ENCODE peak calls at places on chromosomes 3 and 15, in six cellular contexts. One of them, this sample, is unnamed.

GRCh38 chr3:59327324-59327939 is 277.6 kb upstream of the CFAP20DC start:
- DNase-seq in H9: no peak
- DNase-seq in AG04450: no peak
- DNase-seq in breast epithelium: no peak
- DNase-seq in GM23248: peak
- DNase-seq in thyroid gland: peak
- DNase-seq in this sample: peak

GRCh38 chr15:79593119-79593869 is 161.2 kb downstream of the MINAR1 start:
- DNase-seq in H9: peak
- DNase-seq in GM23248: peak
- DNase-seq in breast epithelium: no peak
- DNase-seq in AG04450: no peak
- DNase-seq in thyroid gland: no peak
- DNase-seq in this sample: no peak

GRCh38 chr15:45762726-45763125 is 127.9 kb downstream of the SQOR start:
- DNase-seq in AG04450: no peak
- DNase-seq in breast epithelium: no peak
- DNase-seq in thyroid gland: no peak
- DNase-seq in GM23248: no peak
- DNase-seq in H9: no peak
- DNase-seq in this sample: no peak

GRCh38 chr15:84046064-84046637 is 189.4 kb upstream of the GOLGA6L4 start:
- DNase-seq in breast epithelium: no peak
- DNase-seq in AG04450: no peak
- DNase-seq in thyroid gland: no peak
- DNase-seq in GM23248: no peak
- DNase-seq in H9: no peak
- DNase-seq in this sample: no peak

GRCh38 chr15:78418239-78418638 is 19.8 kb upstream of the IREB2 start:
- DNase-seq in GM23248: no peak
- DNase-seq in thyroid gland: no peak
- DNase-seq in breast epithelium: no peak
- DNase-seq in AG04450: no peak
- DNase-seq in H9: no peak
- DNase-seq in this sample: peak

GRCh38 chr3:76500746-76501275 is 539.1 kb upstream of the ROBO2 start:
- DNase-seq in AG04450: no peak
- DNase-seq in GM23248: peak
- DNase-seq in H9: no peak
- DNase-seq in breast epithelium: no peak
- DNase-seq in thyroid gland: no peak
- DNase-seq in this sample: peak

GRCh38 chr3:147418352-147418751 is 9.2 kb downstream of the ZIC1 start:
- DNase-seq in AG04450: no peak
- DNase-seq in thyroid gland: no peak
- DNase-seq in breast epithelium: no peak
- DNase-seq in H9: no peak
- DNase-seq in GM23248: no peak
- DNase-seq in this sample: no peak

GRCh38 chr15:41892621-41893421 is 1.0 kb downstream of the SPTBN5 start:
- DNase-seq in breast epithelium: peak
- DNase-seq in AG04450: no peak
- DNase-seq in H9: no peak
- DNase-seq in thyroid gland: peak
- DNase-seq in GM23248: no peak
- DNase-seq in this sample: no peak

GRCh38 chr3:77967621-77968020 is 927.7 kb downstream of the ROBO2 start:
- DNase-seq in AG04450: no peak
- DNase-seq in breast epithelium: no peak
- DNase-seq in thyroid gland: no peak
- DNase-seq in H9: no peak
- DNase-seq in GM23248: no peak
- DNase-seq in this sample: no peak

GRCh38 chr15:43777293-43777819 is 590 bp upstream of the ELL3 start:
- DNase-seq in breast epithelium: peak
- DNase-seq in GM23248: peak
- DNase-seq in thyroid gland: peak
- DNase-seq in AG04450: no peak
- DNase-seq in H9: peak
- DNase-seq in this sample: peak
- H3K27ac ChIP-seq in breast epithelium: peak
- H3K27ac ChIP-seq in GM23248: peak
- H3K27ac ChIP-seq in thyroid gland: peak
- H3K27ac ChIP-seq in AG04450: peak
- H3K27ac ChIP-seq in H9: no peak
- H3K27ac ChIP-seq in this sample: peak

GRCh38 chr3:50583897-50584296 is 14.6 kb downstream of the HEMK1 start:
- DNase-seq in H9: no peak
- DNase-seq in thyroid gland: peak
- DNase-seq in breast epithelium: peak
- DNase-seq in AG04450: no peak
- DNase-seq in GM23248: no peak
- DNase-seq in this sample: no peak
- H3K27ac ChIP-seq in H9: no peak
- H3K27ac ChIP-seq in thyroid gland: peak
- H3K27ac ChIP-seq in breast epithelium: peak
- H3K27ac ChIP-seq in AG04450: no peak
- H3K27ac ChIP-seq in GM23248: no peak
- H3K27ac ChIP-seq in this sample: no peak

DNA sequence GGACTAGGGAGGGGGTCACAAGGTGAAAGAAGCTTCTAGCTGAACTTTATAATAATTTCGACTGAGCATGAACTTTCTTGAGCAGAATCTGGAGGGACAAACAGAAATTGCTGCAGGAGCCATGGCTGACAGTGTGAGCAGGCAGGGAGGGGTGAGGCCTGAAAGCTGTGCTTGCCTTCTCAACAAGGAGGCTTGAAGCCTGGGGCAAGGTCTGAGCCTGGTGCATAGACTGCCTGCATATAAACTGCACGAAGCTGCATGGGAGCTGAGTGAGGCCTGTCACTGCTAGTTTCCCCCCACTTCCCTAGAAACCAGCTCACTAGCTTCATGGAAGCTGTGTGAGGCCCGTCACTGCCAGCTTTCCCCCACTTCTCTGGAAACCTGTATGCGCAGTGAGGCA is 136.6 kb downstream of the PLCH1 start:
- DNase-seq in thyroid gland: no peak
- DNase-seq in AG04450: no peak
- DNase-seq in breast epithelium: no peak
- DNase-seq in GM23248: no peak
- DNase-seq in H9: no peak
- DNase-seq in this sample: no peak
- H3K27ac ChIP-seq in thyroid gland: no peak
- H3K27ac ChIP-seq in AG04450: no peak
- H3K27ac ChIP-seq in breast epithelium: no peak
- H3K27ac ChIP-seq in GM23248: no peak
- H3K27ac ChIP-seq in H9: no peak
- H3K27ac ChIP-seq in this sample: no peak

GRCh38 chr3:148998715-148999413 is 7.5 kb downstream of the GYG1 start:
- DNase-seq in thyroid gland: no peak
- DNase-seq in breast epithelium: no peak
- DNase-seq in H9: no peak
- DNase-seq in AG04450: no peak
- DNase-seq in GM23248: peak
- DNase-seq in this sample: no peak
- H3K27ac ChIP-seq in thyroid gland: no peak
- H3K27ac ChIP-seq in breast epithelium: peak
- H3K27ac ChIP-seq in H9: peak
- H3K27ac ChIP-seq in AG04450: no peak
- H3K27ac ChIP-seq in GM23248: peak
- H3K27ac ChIP-seq in this sample: no peak

GRCh38 chr3:113142476-113142875 is 68.9 kb upstream of the BOC start:
- DNase-seq in GM23248: no peak
- DNase-seq in AG04450: no peak
- DNase-seq in H9: no peak
- DNase-seq in thyroid gland: no peak
- DNase-seq in breast epithelium: no peak
- DNase-seq in this sample: no peak
- H3K27ac ChIP-seq in GM23248: no peak
- H3K27ac ChIP-seq in AG04450: no peak
- H3K27ac ChIP-seq in H9: no peak
- H3K27ac ChIP-seq in thyroid gland: no peak
- H3K27ac ChIP-seq in breast epithelium: peak
- H3K27ac ChIP-seq in this sample: no peak

DNA sequence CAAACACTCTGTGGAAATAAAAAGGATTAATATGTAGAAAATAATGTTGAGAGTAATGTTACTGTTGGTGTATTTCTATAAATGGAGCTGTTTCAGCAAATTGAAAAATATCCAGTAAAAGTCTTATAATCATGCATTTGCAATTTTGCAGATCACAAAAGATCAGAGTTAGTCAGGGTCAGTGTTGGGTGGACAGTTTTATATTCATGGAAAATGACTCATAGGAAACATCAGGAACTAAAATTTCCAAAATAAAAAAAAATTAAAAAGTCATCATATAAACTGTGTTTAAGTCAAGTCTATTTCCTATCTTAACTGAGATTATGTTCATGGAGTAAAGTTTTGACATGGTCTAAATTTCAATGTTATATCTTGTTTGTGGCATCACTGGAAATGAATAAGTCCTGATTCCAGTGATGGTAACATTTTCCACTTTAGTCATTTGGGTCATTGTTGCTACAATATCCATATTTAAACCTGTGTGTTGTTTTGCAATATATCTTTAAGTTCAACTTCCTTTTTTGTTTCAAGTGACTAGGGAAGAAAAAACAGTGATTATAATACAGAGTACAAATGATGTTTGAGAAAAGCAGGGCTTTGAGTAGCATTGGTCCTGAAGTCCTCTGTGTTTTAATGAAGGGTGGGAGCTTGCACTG is 37.8 kb downstream of the MITF start:
- DNase-seq in AG04450: no peak
- DNase-seq in H9: no peak
- DNase-seq in breast epithelium: no peak
- DNase-seq in thyroid gland: no peak
- DNase-seq in GM23248: peak
- DNase-seq in this sample: no peak
- H3K27ac ChIP-seq in AG04450: no peak
- H3K27ac ChIP-seq in H9: no peak
- H3K27ac ChIP-seq in breast epithelium: no peak
- H3K27ac ChIP-seq in thyroid gland: no peak
- H3K27ac ChIP-seq in GM23248: no peak
- H3K27ac ChIP-seq in this sample: no peak

GRCh38 chr3:106006571-106006970 is 137.8 kb upstream of the CBLB start:
- DNase-seq in thyroid gland: no peak
- DNase-seq in AG04450: no peak
- DNase-seq in GM23248: no peak
- DNase-seq in breast epithelium: no peak
- DNase-seq in H9: no peak
- DNase-seq in this sample: no peak

GRCh38 chr3:106014518-106014917 is 145.7 kb upstream of the CBLB start:
- DNase-seq in H9: no peak
- DNase-seq in thyroid gland: no peak
- DNase-seq in GM23248: peak
- DNase-seq in breast epithelium: no peak
- DNase-seq in AG04450: no peak
- DNase-seq in this sample: no peak

GRCh38 chr3:106007512-106007911 is 138.7 kb upstream of the CBLB start:
- DNase-seq in H9: no peak
- DNase-seq in breast epithelium: no peak
- DNase-seq in thyroid gland: no peak
- DNase-seq in AG04450: no peak
- DNase-seq in GM23248: no peak
- DNase-seq in this sample: no peak

GRCh38 chr3:106013971-106014370 is 145.2 kb upstream of the CBLB start:
- DNase-seq in AG04450: peak
- DNase-seq in GM23248: peak
- DNase-seq in H9: no peak
- DNase-seq in breast epithelium: no peak
- DNase-seq in thyroid gland: no peak
- DNase-seq in this sample: peak

GRCh38 chr3:106010829-106011228 is 142.0 kb upstream of the CBLB start:
- DNase-seq in H9: no peak
- DNase-seq in thyroid gland: no peak
- DNase-seq in AG04450: no peak
- DNase-seq in GM23248: no peak
- DNase-seq in breast epithelium: no peak
- DNase-seq in this sample: no peak
- H3K27ac ChIP-seq in H9: no peak
- H3K27ac ChIP-seq in thyroid gland: no peak
- H3K27ac ChIP-seq in AG04450: no peak
- H3K27ac ChIP-seq in GM23248: no peak
- H3K27ac ChIP-seq in breast epithelium: no peak
- H3K27ac ChIP-seq in this sample: no peak

This sample was measured in foreskin keratinocyte.